ENCODE peak calls at places on chromosomes 3 and 15, in ten cellular contexts. H, I, J, K, R, L, S, X, Z and D are unnamed samples.

GRCh38 chr15:81308260-81308659 is 15.7 kb downstream of the STARD5 start:
- DNase-seq in H (no peak), I (no peak), J (no peak), K (no peak), R (peak), L (no peak), S (no peak), X (no peak), Z (no peak), D (no peak)

GRCh38 chr3:79329154-79329553 is 438.6 kb downstream of the ROBO1 start:
- DNase-seq in H (no peak), I (no peak), J (no peak), K (no peak), R (no peak), L (no peak), S (no peak), X (no peak), Z (no peak), D (no peak)

GRCh38 chr15:73362900-73363299 is 5.9 kb downstream of the HCN4 start:
- DNase-seq in H (no peak), I (no peak), J (no peak), K (peak), R (no peak), L (no peak), S (no peak), X (no peak), Z (no peak), D (no peak)

GRCh38 chr15:97981058-97981457 is 20.6 kb downstream of the ARRDC4 start:
- DNase-seq in H (no peak), I (no peak), J (no peak), K (no peak), R (no peak), L (no peak), S (no peak), X (no peak), Z (no peak), D (no peak)

GRCh38 chr3:182389041-182389815 is 404.1 kb upstream of the ATP11B start:
- DNase-seq in H (no peak), I (no peak), J (no peak), K (no peak), R (no peak), L (no peak), S (no peak), X (peak), Z (no peak), D (no peak)

GRCh38 chr15:59570364-59570763 is 41.2 kb upstream of the GCNT3 start:
- DNase-seq in H (no peak), I (no peak), J (no peak), K (no peak), R (no peak), L (no peak), S (no peak), X (peak), Z (no peak), D (no peak)

GRCh38 chr15:75640483-75641175 is 605 bp upstream of the IMP3 start:
- DNase-seq in H (no peak), I (peak), J (no peak), K (peak), R (no peak), L (no peak), S (peak), X (peak), Z (peak), D (peak)

GRCh38 chr3:25823314-25823713 is 33.4 kb downstream of the OXSM start:
- DNase-seq in H (no peak), I (no peak), J (no peak), K (no peak), R (no peak), L (no peak), S (no peak), X (no peak), Z (no peak), D (no peak)

GRCh38 chr3:111531446-111531845 is 10.6 kb upstream of the CD96 start:
- DNase-seq in H (no peak), I (no peak), J (no peak), K (no peak), R (no peak), L (no peak), S (no peak), X (no peak), Z (no peak), D (no peak)

GRCh38 chr3:6260551-6261191 is 600.2 kb upstream of the GRM7 start:
- DNase-seq in H (no peak), I (no peak), J (no peak), K (no peak), R (no peak), L (no peak), S (no peak), X (no peak), Z (no peak), D (no peak)

DNA sequence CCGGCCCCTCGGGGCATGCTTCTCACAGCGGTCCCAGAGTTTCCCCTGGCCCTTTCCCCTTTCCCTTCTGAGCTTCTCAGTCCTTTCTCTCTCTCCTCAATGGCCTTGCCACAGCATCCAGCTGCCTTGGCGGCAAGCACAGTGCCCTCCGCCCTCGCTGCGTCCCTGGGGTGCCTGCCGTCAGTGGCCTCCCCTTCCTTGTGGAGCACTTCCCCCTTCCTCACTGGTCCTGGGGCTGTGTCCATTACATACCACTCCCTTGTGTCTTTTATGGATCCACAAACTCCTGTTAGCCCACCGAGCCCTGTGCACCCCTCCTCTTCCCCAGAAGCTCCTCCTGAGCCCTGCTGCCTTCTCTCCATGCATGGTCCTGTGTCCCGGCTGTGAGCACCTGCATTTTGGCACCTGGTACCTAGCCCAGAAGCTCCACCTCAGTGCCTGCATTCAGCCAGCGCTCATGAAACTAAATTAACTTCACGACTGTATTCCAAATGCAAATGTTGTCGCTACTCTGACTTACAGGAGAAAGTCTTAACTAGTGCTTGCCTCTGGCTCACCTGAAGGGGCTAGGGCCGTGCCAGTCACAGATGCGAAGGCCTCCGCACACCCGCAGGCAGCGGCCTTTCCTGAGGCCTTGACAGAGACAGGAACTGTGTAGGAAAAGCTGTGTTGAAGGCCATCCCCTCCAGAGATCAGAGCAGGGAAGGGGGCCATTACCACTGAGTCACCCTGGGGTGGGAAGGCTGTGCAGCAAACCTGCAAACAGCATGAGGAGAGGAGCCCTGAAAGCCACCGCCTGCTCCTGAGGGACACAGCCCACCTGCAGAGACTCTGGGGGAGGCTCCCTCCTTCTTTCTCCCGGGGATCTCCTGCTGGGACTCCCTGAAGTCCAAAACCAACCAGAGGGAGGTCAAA is 19.1 kb upstream of the KLF13 start:
- DNase-seq in H (no peak), I (no peak), J (no peak), K (no peak), R (no peak), L (no peak), S (no peak), X (no peak), Z (no peak), D (peak)
- H3K27ac ChIP-seq in H (no peak), I (no peak), J (no peak), K (peak), R (no peak), L (no peak), S (no peak), X (no peak), Z (no peak), D (no peak)

DNA sequence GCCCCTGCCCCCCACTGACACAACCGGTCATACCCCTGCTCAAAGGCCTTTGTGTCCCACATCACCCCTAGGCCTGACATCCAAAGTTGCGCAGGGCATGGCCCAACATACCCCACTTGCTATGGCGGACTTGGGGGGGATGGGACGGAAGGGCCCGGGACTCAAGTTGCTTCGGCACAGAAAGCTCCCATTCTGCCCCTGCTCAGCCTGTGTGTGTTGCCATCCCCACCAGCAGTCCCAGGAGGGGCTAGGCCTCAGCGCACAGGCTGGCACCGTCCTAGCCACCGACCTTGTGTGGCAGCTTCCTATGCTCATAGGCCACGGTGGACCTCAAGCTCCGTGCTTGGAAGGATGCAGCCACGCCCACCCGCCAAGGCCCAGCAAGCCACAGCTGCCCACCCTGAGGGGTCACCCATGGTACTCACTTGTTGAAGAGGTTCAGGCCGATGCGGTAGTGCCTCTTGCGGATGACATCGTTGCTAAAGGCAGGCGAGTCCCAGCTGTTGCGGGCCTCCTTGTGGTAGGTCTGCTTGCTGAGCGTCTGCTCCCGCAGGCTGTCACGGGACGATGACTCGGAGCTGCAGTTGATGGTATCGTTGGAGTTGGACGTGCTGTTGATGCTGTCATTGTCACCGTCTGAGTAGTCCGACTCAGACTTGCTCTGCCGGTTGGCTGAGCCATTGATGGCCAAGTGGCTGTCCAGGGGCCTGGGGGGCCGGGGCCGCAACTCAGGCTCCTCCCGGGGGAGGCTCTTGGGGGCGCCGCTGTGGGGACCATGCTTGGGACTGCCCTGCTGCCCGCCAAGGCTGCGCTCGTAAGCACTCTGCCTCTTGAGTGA is 93.9 kb upstream of the RPL32 start:
- DNase-seq in H (no peak), I (no peak), J (no peak), K (no peak), R (no peak), L (no peak), S (no peak), X (no peak), Z (no peak), D (no peak)
- H3K27ac ChIP-seq in H (no peak), I (no peak), J (peak), K (no peak), R (peak), L (peak), S (peak), X (no peak), Z (peak), D (peak)

GRCh38 chr3:152402698-152403456 is 134.1 kb downstream of the MBNL1 start:
- DNase-seq in H (no peak), I (peak), J (no peak), K (no peak), R (no peak), L (no peak), S (no peak), X (no peak), Z (no peak), D (no peak)
- H3K27ac ChIP-seq in H (no peak), I (no peak), J (peak), K (peak), R (peak), L (peak), S (no peak), X (no peak), Z (peak), D (peak)

GRCh38 chr15:90002428-90002844 is 1.3 kb downstream of the ZNF710 start:
- DNase-seq in H (no peak), I (peak), J (peak), K (peak), R (peak), L (peak), S (peak), X (no peak), Z (peak), D (peak)
- H3K27ac ChIP-seq in H (no peak), I (peak), J (peak), K (no peak), R (peak), L (no peak), S (peak), X (peak), Z (no peak), D (peak)